ENCODE peak calls at places on chromosome 5, in five cellular contexts. G is stimulated activated CD4-positive, alpha-beta T cell treated with anti-CD3 and anti-CD28 coated beads, Interleukin-1b, Interleukin-23, amount 100 ng/mL, for 1 hour; V is GM19239; R is GM03348; J is SHP77. E is an unnamed sample.

GRCh38 chr5:164742025-164742424 is 1236.6 kb downstream of the MAT2B start:
- DNase-seq in G (no peak), V (no peak), R (no peak), J (no peak), E (no peak)

GRCh38 chr5:149665416-149666163 is 64.5 kb upstream of the PPARGC1B start:
- DNase-seq in G (no peak), V (no peak), R (no peak), J (no peak), E (no peak)

GRCh38 chr5:177071671-177072385 is 14.9 kb upstream of the FGFR4 start:
- DNase-seq in G (peak), V (peak), R (peak), J (peak), E (peak)

GRCh38 chr5:93305984-93306383 is 275.0 kb downstream of the NR2F1-AS1 start:
- DNase-seq in G (no peak), V (no peak), R (no peak), J (peak), E (no peak)

GRCh38 chr5:76204191-76204590 is 121.0 kb downstream of the SV2C start:
- DNase-seq in G (no peak), V (no peak), R (no peak), J (no peak), E (no peak)

GRCh38 chr5:160442824-160443431 is 21.3 kb downstream of the PTTG1 start:
- DNase-seq in G (no peak), V (no peak), R (no peak), J (no peak), E (no peak)

GRCh38 chr5:59079622-59080620 is 497.0 kb downstream of the RAB3C start:
- DNase-seq in G (no peak), V (no peak), R (peak), J (no peak), E (peak)

GRCh38 chr5:33629999-33630398 is 189.2 kb downstream of the TARS1 start:
- DNase-seq in G (no peak), V (no peak), R (no peak), J (no peak), E (no peak)

GRCh38 chr5:142737169-142737568 is 33.0 kb upstream of the ARHGAP26 start:
- DNase-seq in G (no peak), V (no peak), R (no peak), J (no peak), E (no peak)

GRCh38 chr5:8958602-8959001 is 587.3 kb downstream of the SEMA5A start:
- DNase-seq in G (no peak), V (no peak), R (no peak), J (no peak), E (no peak)

GRCh38 chr5:149576021-149576420 is 5.3 kb upstream of the ARHGEF37 start:
- DNase-seq in G (no peak), V (no peak), R (no peak), J (no peak), E (no peak)

GRCh38 chr5:157516626-157517325 is 56.8 kb downstream of the NIPAL4 start:
- DNase-seq in G (no peak), V (no peak), R (peak), J (no peak), E (peak)

GRCh38 chr5:79235222-79235577 is 731 bp upstream of the JMY start:
- DNase-seq in G (no peak), V (no peak), R (peak), J (no peak), E (no peak)

GRCh38 chr5:176877793-176878331 is 21.3 kb downstream of the HK3 start:
- DNase-seq in G (no peak), V (no peak), R (no peak), J (peak), E (no peak)

GRCh38 chr5:31993182-31993961 is 180.7 kb downstream of the GOLPH3 start:
- DNase-seq in G (no peak), V (no peak), R (peak), J (no peak), E (peak)

GRCh38 chr5:172607213-172607793 is 33.8 kb upstream of the NEURL1B start:
- DNase-seq in G (no peak), V (no peak), R (no peak), J (no peak), E (no peak)

GRCh38 chr5:32276173-32276853 is 36.4 kb downstream of the MTMR12 start:
- DNase-seq in G (no peak), V (no peak), R (no peak), J (no peak), E (no peak)

GRCh38 chr5:153516503-153516902 is 26.0 kb downstream of the GRIA1 start:
- DNase-seq in G (no peak), V (no peak), R (no peak), J (no peak), E (no peak)

GRCh38 chr5:81749186-81749561 is 1.7 kb downstream of the SSBP2 start:
- DNase-seq in G (no peak), V (no peak), R (no peak), J (no peak), E (no peak)

GRCh38 chr5:102722930-102723329 is 32.2 kb upstream of the PAM start:
- DNase-seq in G (no peak), V (no peak), R (peak), J (no peak), E (peak)

GRCh38 chr5:163585206-163585605 is 79.8 kb downstream of the MAT2B start:
- DNase-seq in G (no peak), V (no peak), R (peak), J (no peak), E (peak)

GRCh38 chr5:169862348-169862905 is 117.9 kb downstream of the INSYN2B start:
- DNase-seq in G (no peak), V (no peak), R (no peak), J (no peak), E (no peak)

GRCh38 chr5:76807296-76807695 is 11.5 kb upstream of the F2RL1 start:
- DNase-seq in G (no peak), V (no peak), R (peak), J (no peak), E (peak)

GRCh38 chr5:33362915-33363314 is 77.8 kb upstream of the TARS1 start:
- DNase-seq in G (no peak), V (no peak), R (no peak), J (no peak), E (peak)

GRCh38 chr5:135016926-135017325 is 17.1 kb downstream of the PITX1 start:
- DNase-seq in G (no peak), V (no peak), R (no peak), J (no peak), E (no peak)

GRCh38 chr5:108084105-108084504 is 297.8 kb downstream of the FBXL17 start:
- DNase-seq in G (no peak), V (no peak), R (no peak), J (no peak), E (no peak)

GRCh38 chr5:58149750-58150149 is 310.1 kb downstream of the PLK2 start:
- DNase-seq in G (no peak), V (no peak), R (no peak), J (no peak), E (no peak)

GRCh38 chr5:154755361-154756202 is at the start of gene LARP1:
- DNase-seq in G (no peak), V (no peak), R (peak), J (no peak), E (peak)

GRCh38 chr5:145697251-145698016 is 137.7 kb downstream of the PRELID2 start:
- DNase-seq in G (no peak), V (peak), R (peak), J (no peak), E (peak)

GRCh38 chr5:179124329-179124852 is 64.2 kb downstream of the ZNF354C start:
- DNase-seq in G (no peak), V (no peak), R (no peak), J (no peak), E (no peak)

GRCh38 chr5:56279979-56280378 is 46.8 kb upstream of the ANKRD55 start:
- DNase-seq in G (no peak), V (no peak), R (peak), J (no peak), E (peak)

E was measured in AG08395.